ENCODE peak calls at places on chromosomes 11 and 22, in seven cellular contexts. One of them, this sample, is unnamed.

GRCh38 chr11:75059299-75059698 is 37.4 kb downstream of the OR2AT4 start:
- DNase-seq in IMR-90: no peak
- DNase-seq in neuronal stem cell: no peak
- DNase-seq in upper lobe of right lung: no peak
- DNase-seq in fibroblast of lung: no peak
- DNase-seq in foreskin keratinocyte: no peak
- DNase-seq in caudate nucleus: no peak
- DNase-seq in this sample: no peak

GRCh38 chr11:119352857-119353260 is 6.4 kb upstream of the MFRP start:
- DNase-seq in IMR-90: no peak
- DNase-seq in neuronal stem cell: no peak
- DNase-seq in upper lobe of right lung: no peak
- DNase-seq in fibroblast of lung: peak
- DNase-seq in foreskin keratinocyte: no peak
- DNase-seq in caudate nucleus: no peak
- DNase-seq in this sample: no peak

GRCh38 chr22:50425179-50425916 is 49.5 kb downstream of the SBF1 start:
- DNase-seq in IMR-90: no peak
- DNase-seq in neuronal stem cell: no peak
- DNase-seq in upper lobe of right lung: no peak
- DNase-seq in fibroblast of lung: peak
- DNase-seq in foreskin keratinocyte: no peak
- DNase-seq in caudate nucleus: peak
- DNase-seq in this sample: no peak

GRCh38 chr22:33883961-33884808 is 36.1 kb downstream of the LARGE1 start:
- DNase-seq in IMR-90: no peak
- DNase-seq in neuronal stem cell: no peak
- DNase-seq in upper lobe of right lung: no peak
- DNase-seq in fibroblast of lung: peak
- DNase-seq in foreskin keratinocyte: peak
- DNase-seq in caudate nucleus: no peak
- DNase-seq in this sample: no peak

GRCh38 chr11:77471520-77472234 is 2.2 kb downstream of the PAK1 start:
- DNase-seq in IMR-90: no peak
- DNase-seq in neuronal stem cell: no peak
- DNase-seq in upper lobe of right lung: no peak
- DNase-seq in fibroblast of lung: no peak
- DNase-seq in foreskin keratinocyte: no peak
- DNase-seq in caudate nucleus: no peak
- DNase-seq in this sample: no peak

GRCh38 chr11:85052636-85053035 is 574.5 kb downstream of the DLG2 start:
- DNase-seq in IMR-90: peak
- DNase-seq in neuronal stem cell: no peak
- DNase-seq in upper lobe of right lung: no peak
- DNase-seq in fibroblast of lung: peak
- DNase-seq in foreskin keratinocyte: no peak
- DNase-seq in caudate nucleus: no peak
- DNase-seq in this sample: no peak

GRCh38 chr11:35711924-35712323 is 49.3 kb downstream of the TRIM44 start:
- DNase-seq in IMR-90: no peak
- DNase-seq in neuronal stem cell: no peak
- DNase-seq in upper lobe of right lung: no peak
- DNase-seq in fibroblast of lung: no peak
- DNase-seq in foreskin keratinocyte: no peak
- DNase-seq in caudate nucleus: no peak
- DNase-seq in this sample: no peak

GRCh38 chr11:57638005-57638760 is 11.5 kb downstream of the YPEL4 start:
- DNase-seq in IMR-90: peak
- DNase-seq in neuronal stem cell: peak
- DNase-seq in upper lobe of right lung: peak
- DNase-seq in fibroblast of lung: peak
- DNase-seq in foreskin keratinocyte: no peak
- DNase-seq in caudate nucleus: peak
- DNase-seq in this sample: no peak

GRCh38 chr11:59243633-59244032 is 30.9 kb upstream of the MPEG1 start:
- DNase-seq in IMR-90: peak
- DNase-seq in neuronal stem cell: no peak
- DNase-seq in upper lobe of right lung: no peak
- DNase-seq in fibroblast of lung: no peak
- DNase-seq in foreskin keratinocyte: no peak
- DNase-seq in caudate nucleus: no peak
- DNase-seq in this sample: no peak

GRCh38 chr11:48169706-48170105 is 46.9 kb upstream of the OR4B1 start:
- DNase-seq in IMR-90: peak
- DNase-seq in neuronal stem cell: no peak
- DNase-seq in upper lobe of right lung: no peak
- DNase-seq in fibroblast of lung: peak
- DNase-seq in foreskin keratinocyte: no peak
- DNase-seq in caudate nucleus: no peak
- DNase-seq in this sample: no peak

GRCh38 chr22:29879738-29880137 is 3.2 kb upstream of the MTMR3 start:
- DNase-seq in IMR-90: no peak
- DNase-seq in neuronal stem cell: no peak
- DNase-seq in upper lobe of right lung: no peak
- DNase-seq in fibroblast of lung: no peak
- DNase-seq in foreskin keratinocyte: no peak
- DNase-seq in caudate nucleus: no peak
- DNase-seq in this sample: no peak

GRCh38 chr11:68342459-68343158 is 30.2 kb downstream of the LRP5 start:
- DNase-seq in IMR-90: no peak
- DNase-seq in neuronal stem cell: no peak
- DNase-seq in upper lobe of right lung: peak
- DNase-seq in fibroblast of lung: peak
- DNase-seq in foreskin keratinocyte: peak
- DNase-seq in caudate nucleus: no peak
- DNase-seq in this sample: no peak

GRCh38 chr11:106668147-106668546 is 350.1 kb downstream of the GUCY1A2 start:
- DNase-seq in IMR-90: peak
- DNase-seq in neuronal stem cell: no peak
- DNase-seq in upper lobe of right lung: no peak
- DNase-seq in fibroblast of lung: peak
- DNase-seq in foreskin keratinocyte: no peak
- DNase-seq in caudate nucleus: no peak
- DNase-seq in this sample: no peak

GRCh38 chr11:26186389-26186788 is 145.5 kb upstream of the ANO3 start:
- DNase-seq in IMR-90: no peak
- DNase-seq in neuronal stem cell: no peak
- DNase-seq in upper lobe of right lung: no peak
- DNase-seq in fibroblast of lung: no peak
- DNase-seq in foreskin keratinocyte: peak
- DNase-seq in caudate nucleus: no peak
- DNase-seq in this sample: no peak

GRCh38 chr11:126411971-126412381 is 56.5 kb downstream of the ST3GAL4 start:
- DNase-seq in IMR-90: no peak
- DNase-seq in neuronal stem cell: no peak
- DNase-seq in upper lobe of right lung: no peak
- DNase-seq in fibroblast of lung: no peak
- DNase-seq in foreskin keratinocyte: no peak
- DNase-seq in caudate nucleus: no peak
- DNase-seq in this sample: no peak

GRCh38 chr11:73140213-73141030 is 1.7 kb downstream of the FCHSD2 start:
- DNase-seq in IMR-90: peak
- DNase-seq in neuronal stem cell: peak
- DNase-seq in upper lobe of right lung: no peak
- DNase-seq in fibroblast of lung: peak
- DNase-seq in foreskin keratinocyte: no peak
- DNase-seq in caudate nucleus: no peak
- DNase-seq in this sample: no peak

GRCh38 chr22:41620646-41621098 is at the start of gene DESI1:
- DNase-seq in IMR-90: no peak
- DNase-seq in neuronal stem cell: no peak
- DNase-seq in upper lobe of right lung: no peak
- DNase-seq in fibroblast of lung: peak
- DNase-seq in foreskin keratinocyte: no peak
- DNase-seq in caudate nucleus: peak
- DNase-seq in this sample: no peak

GRCh38 chr22:25741692-25742626 is at the start of gene MYO18B:
- DNase-seq in IMR-90: no peak
- DNase-seq in neuronal stem cell: no peak
- DNase-seq in upper lobe of right lung: no peak
- DNase-seq in fibroblast of lung: peak
- DNase-seq in foreskin keratinocyte: no peak
- DNase-seq in caudate nucleus: no peak
- DNase-seq in this sample: no peak

GRCh38 chr22:22556578-22556977 is 2.5 kb downstream of the PRAME start:
- DNase-seq in IMR-90: no peak
- DNase-seq in neuronal stem cell: no peak
- DNase-seq in upper lobe of right lung: no peak
- DNase-seq in fibroblast of lung: no peak
- DNase-seq in foreskin keratinocyte: no peak
- DNase-seq in caudate nucleus: no peak
- DNase-seq in this sample: no peak

GRCh38 chr11:109859325-109859724 is 233.9 kb upstream of the ZC3H12C start:
- DNase-seq in IMR-90: peak
- DNase-seq in neuronal stem cell: no peak
- DNase-seq in upper lobe of right lung: no peak
- DNase-seq in fibroblast of lung: peak
- DNase-seq in foreskin keratinocyte: no peak
- DNase-seq in caudate nucleus: no peak
- DNase-seq in this sample: no peak

GRCh38 chr11:113142508-113142907 is 171.9 kb upstream of the TTC12 start:
- DNase-seq in IMR-90: no peak
- DNase-seq in neuronal stem cell: no peak
- DNase-seq in upper lobe of right lung: no peak
- DNase-seq in fibroblast of lung: no peak
- DNase-seq in foreskin keratinocyte: no peak
- DNase-seq in caudate nucleus: no peak
- DNase-seq in this sample: no peak

GRCh38 chr11:113137735-113138529 is 176.5 kb upstream of the TTC12 start:
- DNase-seq in IMR-90: no peak
- DNase-seq in neuronal stem cell: no peak
- DNase-seq in upper lobe of right lung: no peak
- DNase-seq in fibroblast of lung: no peak
- DNase-seq in foreskin keratinocyte: no peak
- DNase-seq in caudate nucleus: no peak
- DNase-seq in this sample: no peak

GRCh38 chr11:113141010-113141409 is 173.4 kb upstream of the TTC12 start:
- DNase-seq in IMR-90: no peak
- DNase-seq in neuronal stem cell: no peak
- DNase-seq in upper lobe of right lung: no peak
- DNase-seq in fibroblast of lung: no peak
- DNase-seq in foreskin keratinocyte: no peak
- DNase-seq in caudate nucleus: no peak
- DNase-seq in this sample: no peak

GRCh38 chr11:113134605-113135004 is 173.4 kb downstream of the NCAM1 start:
- DNase-seq in IMR-90: no peak
- DNase-seq in neuronal stem cell: no peak
- DNase-seq in upper lobe of right lung: no peak
- DNase-seq in fibroblast of lung: no peak
- DNase-seq in foreskin keratinocyte: peak
- DNase-seq in caudate nucleus: no peak
- DNase-seq in this sample: no peak

GRCh38 chr11:113138731-113139130 is 175.7 kb upstream of the TTC12 start:
- DNase-seq in IMR-90: no peak
- DNase-seq in neuronal stem cell: no peak
- DNase-seq in upper lobe of right lung: no peak
- DNase-seq in fibroblast of lung: no peak
- DNase-seq in foreskin keratinocyte: no peak
- DNase-seq in caudate nucleus: no peak
- DNase-seq in this sample: no peak
- H3K27ac ChIP-seq in IMR-90: no peak
- H3K27ac ChIP-seq in neuronal stem cell: no peak
- H3K27ac ChIP-seq in upper lobe of right lung: no peak
- H3K27ac ChIP-seq in fibroblast of lung: no peak
- H3K27ac ChIP-seq in foreskin keratinocyte: no peak
- H3K27ac ChIP-seq in caudate nucleus: no peak
- H3K27ac ChIP-seq in this sample: no peak

DNA sequence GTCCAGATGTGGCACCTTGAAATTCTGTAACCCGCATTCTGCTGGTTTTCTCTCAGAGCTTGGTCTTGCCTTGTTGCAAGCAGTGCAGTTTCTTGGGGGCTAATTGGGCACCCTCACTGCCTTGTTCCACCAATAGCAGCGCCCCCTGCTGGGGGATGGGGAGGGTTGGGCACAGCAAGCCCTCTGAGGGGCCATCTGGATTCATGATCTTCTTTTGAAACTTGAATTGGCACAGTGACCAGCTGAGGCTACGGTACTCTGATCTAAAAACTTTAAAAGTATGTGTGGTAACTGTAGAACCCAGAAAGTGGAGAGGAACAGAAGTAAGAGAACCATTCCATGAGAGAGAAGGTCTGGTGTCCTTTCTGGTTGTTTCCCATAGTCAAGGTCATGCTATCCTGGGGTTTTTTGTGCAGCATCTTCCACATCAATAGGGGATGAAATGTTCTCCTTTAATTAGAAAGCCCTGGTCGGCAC is 64.2 kb downstream of the MED15 start:
- DNase-seq in IMR-90: no peak
- DNase-seq in neuronal stem cell: peak
- DNase-seq in upper lobe of right lung: no peak
- DNase-seq in fibroblast of lung: peak
- DNase-seq in foreskin keratinocyte: no peak
- DNase-seq in caudate nucleus: no peak
- DNase-seq in this sample: no peak
- H3K27ac ChIP-seq in IMR-90: no peak
- H3K27ac ChIP-seq in neuronal stem cell: no peak
- H3K27ac ChIP-seq in upper lobe of right lung: peak
- H3K27ac ChIP-seq in fibroblast of lung: peak
- H3K27ac ChIP-seq in foreskin keratinocyte: no peak
- H3K27ac ChIP-seq in caudate nucleus: no peak
- H3K27ac ChIP-seq in this sample: no peak

GRCh38 chr22:24325105-24325757 is 54.6 kb downstream of the SPECC1L start:
- DNase-seq in IMR-90: peak
- DNase-seq in neuronal stem cell: no peak
- DNase-seq in upper lobe of right lung: no peak
- DNase-seq in fibroblast of lung: peak
- DNase-seq in foreskin keratinocyte: no peak
- DNase-seq in caudate nucleus: no peak
- DNase-seq in this sample: peak
- H3K27ac ChIP-seq in IMR-90: no peak
- H3K27ac ChIP-seq in neuronal stem cell: no peak
- H3K27ac ChIP-seq in upper lobe of right lung: no peak
- H3K27ac ChIP-seq in fibroblast of lung: no peak
- H3K27ac ChIP-seq in foreskin keratinocyte: no peak
- H3K27ac ChIP-seq in caudate nucleus: no peak
- H3K27ac ChIP-seq in this sample: no peak

GRCh38 chr11:124079631-124080318 is 35.5 kb upstream of the VWA5A start:
- DNase-seq in IMR-90: no peak
- DNase-seq in neuronal stem cell: no peak
- DNase-seq in upper lobe of right lung: no peak
- DNase-seq in fibroblast of lung: no peak
- DNase-seq in foreskin keratinocyte: no peak
- DNase-seq in caudate nucleus: no peak
- DNase-seq in this sample: no peak
- H3K27ac ChIP-seq in IMR-90: no peak
- H3K27ac ChIP-seq in neuronal stem cell: no peak
- H3K27ac ChIP-seq in upper lobe of right lung: no peak
- H3K27ac ChIP-seq in fibroblast of lung: no peak
- H3K27ac ChIP-seq in foreskin keratinocyte: no peak
- H3K27ac ChIP-seq in caudate nucleus: no peak
- H3K27ac ChIP-seq in this sample: no peak